ENCODE peak calls at places on chromosomes 1 and 21, in five cellular contexts. M, L, A, D and R are unnamed samples.

GRCh38 chr21:26849428-26850115 is 4.4 kb upstream of the ADAMTS1 start:
- DNase-seq in L (peak; percentile 21), A (no peak), M (no peak), D (no peak), R (no peak)

GRCh38 chr1:223195281-223195680 is 52.2 kb upstream of the TLR5 start:
- DNase-seq in M (no peak), L (no peak), A (no peak), D (no peak), R (no peak)

GRCh38 chr1:17340358-17340757 is 31.6 kb upstream of the PADI6 start:
- DNase-seq in M (no peak), A (no peak), L (no peak), D (no peak), R (no peak)

GRCh38 chr1:233229291-233229690 is 66.2 kb downstream of the PCNX2 start:
- DNase-seq in A (no peak), M (no peak), L (no peak), D (no peak), R (no peak)

GRCh38 chr1:212667223-212668139 is 32.2 kb downstream of the BATF3 start:
- DNase-seq in D (no peak), M (no peak), A (peak; percentile 55), L (peak; percentile 44), R (peak; percentile 73)

GRCh38 chr21:24941316-24942185 is 665.7 kb downstream of the MRPL39 start:
- DNase-seq in D (no peak), M (no peak), A (no peak), L (no peak), R (peak; percentile 23)

GRCh38 chr1:11615109-11615508 is 39.1 kb downstream of the FBXO2 start:
- DNase-seq in L (no peak), M (no peak), D (no peak), A (no peak), R (no peak)

GRCh38 chr1:117271959-117272358 is 61.2 kb upstream of the VTCN1 start:
- DNase-seq in L (no peak), D (no peak), A (no peak), M (no peak), R (no peak)

GRCh38 chr1:56380556-56380955 is 198.8 kb downstream of the PLPP3 start:
- DNase-seq in M (no peak), D (no peak), A (peak; percentile 83), L (no peak), R (no peak)

GRCh38 chr1:234243872-234244271 is 129.4 kb upstream of the COA6 start:
- DNase-seq in L (no peak), A (no peak), D (no peak), M (no peak), R (no peak)

GRCh38 chr1:97451422-97451821 is 469.4 kb downstream of the DPYD start:
- DNase-seq in L (no peak), D (no peak), A (no peak), M (no peak), R (no peak)

GRCh38 chr1:220528679-220529529 is 968 bp downstream of the MARK1 start:
- DNase-seq in D (no peak), A (peak; percentile 17), M (peak; percentile 46), L (peak; percentile 6), R (peak; percentile 17)

GRCh38 chr1:44035726-44036408 is 4.6 kb upstream of the SLC6A9 start:
- DNase-seq in M (peak; percentile 38), L (no peak), A (peak; percentile 43), D (no peak), R (no peak)

GRCh38 chr1:216047821-216048220 is 375.4 kb downstream of the USH2A start:
- DNase-seq in M (no peak), L (no peak), D (no peak), A (no peak), R (no peak)

GRCh38 chr1:156693858-156694562 is 11.4 kb downstream of the CRABP2 start:
- DNase-seq in L (peak; percentile 69), D (no peak), M (no peak), A (no peak), R (no peak)

GRCh38 chr1:101915597-101915996 is 81.1 kb downstream of the OLFM3 start:
- DNase-seq in L (no peak), M (no peak), A (no peak), D (no peak), R (no peak)

GRCh38 chr1:15807121-15807520 is 328 bp downstream of the UQCRHL start:
- DNase-seq in L (no peak), A (no peak), D (no peak), M (no peak), R (no peak)

GRCh38 chr1:202268817-202269216 is 72.9 kb downstream of the UBE2T start:
- DNase-seq in A (no peak), M (no peak), L (no peak), D (peak; percentile 6), R (peak; percentile 68)

GRCh38 chr1:185850366-185850765 is 116.2 kb downstream of the HMCN1 start:
- DNase-seq in L (no peak), A (no peak), M (no peak), D (no peak), R (no peak)

GRCh38 chr1:10599194-10599861 is 124.6 kb downstream of the PEX14 start:
- DNase-seq in M (no peak), D (no peak), L (peak; percentile 28), A (no peak), R (no peak)

GRCh38 chr1:36989260-36989659 is 45.1 kb downstream of the GRIK3 start:
- DNase-seq in M (peak; percentile 24), L (no peak), A (no peak), D (no peak), R (no peak)

GRCh38 chr1:246516126-246516525 is 9.0 kb upstream of the SMYD3 start:
- DNase-seq in L (no peak), M (no peak), D (no peak), A (no peak), R (no peak)

GRCh38 chr21:21052672-21053071 is 54.5 kb downstream of the NCAM2 start:
- DNase-seq in M (no peak), D (no peak), L (no peak), A (no peak), R (no peak)

GRCh38 chr1:155002479-155003226 is at the start of gene ZBTB7B:
- DNase-seq in A (no peak), M (peak; percentile 55), D (no peak), L (peak; percentile 66), R (peak; percentile 92)

DNA sequence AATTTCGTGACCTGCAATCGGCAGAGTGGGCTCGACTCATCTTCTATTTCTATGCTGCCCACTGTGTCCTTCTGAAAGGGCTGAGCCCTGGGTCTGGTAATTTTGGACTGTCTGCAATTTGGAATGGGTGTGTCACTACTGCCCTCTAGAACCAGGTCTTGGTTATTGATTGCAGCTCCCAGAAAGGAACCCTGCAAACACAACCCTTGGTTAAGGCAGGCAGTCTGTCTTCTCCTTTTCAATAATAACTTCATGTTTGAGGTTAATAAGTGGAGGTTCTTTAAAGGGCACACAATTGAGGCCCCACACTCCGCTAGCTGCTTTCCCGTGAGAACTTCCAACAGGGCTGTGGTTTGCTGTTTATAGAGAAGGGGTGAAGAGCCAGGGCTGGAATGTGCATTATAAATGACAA is 79.9 kb upstream of the LYST start:
- DNase-seq in A (no peak), L (peak; percentile 15), D (no peak), M (no peak), R (no peak)
- TF ChIP-seq CTCF in A (no peak), L (no peak), D (peak; percentile 13), M (peak; percentile 44), R (no peak)

GRCh38 chr1:29454616-29455380 is 218.5 kb downstream of the PTPRU start:
- DNase-seq in L (no peak), A (no peak), D (no peak), M (no peak), R (no peak)
- TF ChIP-seq CTCF in L (no peak), A (no peak), D (no peak), M (no peak), R (no peak)

DNA sequence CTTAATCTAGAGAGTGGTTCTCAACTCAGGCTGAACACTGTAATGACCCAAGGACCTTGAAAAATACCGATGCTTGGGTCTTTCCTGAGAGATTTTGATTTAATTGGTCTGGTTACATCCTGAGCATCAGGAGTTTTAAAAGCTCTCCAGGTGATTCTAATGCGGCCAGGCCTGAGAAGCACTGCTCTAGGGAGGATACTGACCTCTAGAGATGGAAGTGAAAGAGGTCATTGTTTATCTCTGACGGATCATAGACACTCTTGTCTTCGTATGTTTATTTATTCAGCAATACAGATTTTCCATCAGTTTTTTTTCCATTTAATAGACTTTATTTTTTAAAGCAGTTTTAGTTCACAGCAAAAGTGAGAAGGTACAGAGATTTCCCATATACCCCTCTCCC is 54.5 kb upstream of the IGSF5 start:
- DNase-seq in L (no peak), M (no peak), D (no peak), A (no peak), R (no peak)
- TF ChIP-seq CTCF in L (no peak), M (no peak), D (no peak), A (no peak), R (no peak)

GRCh38 chr1:7224644-7225043 is 439.4 kb downstream of the CAMTA1 start:
- DNase-seq in L (no peak), M (peak; percentile 26), A (no peak), D (no peak), R (peak; percentile 10)
- TF ChIP-seq CTCF in L (no peak), M (peak; percentile 30), A (no peak), D (no peak), R (no peak)

GRCh38 chr1:78426398-78426797 is 64.4 kb upstream of the PTGFR start:
- DNase-seq in A (no peak), M (no peak), L (no peak), D (no peak), R (no peak)
- TF ChIP-seq CTCF in A (no peak), M (no peak), L (no peak), D (no peak), R (no peak)

GRCh38 chr21:41957991-41958766 is 4.4 kb upstream of the C2CD2 start:
- DNase-seq in A (peak; percentile 88), M (peak; percentile 72), D (peak; percentile 53), L (peak; percentile 71), R (peak; percentile 88)
- TF ChIP-seq CTCF in A (peak; percentile 41), M (peak; percentile 42), D (peak; percentile 21), L (peak; percentile 17), R (no peak)

DNA sequence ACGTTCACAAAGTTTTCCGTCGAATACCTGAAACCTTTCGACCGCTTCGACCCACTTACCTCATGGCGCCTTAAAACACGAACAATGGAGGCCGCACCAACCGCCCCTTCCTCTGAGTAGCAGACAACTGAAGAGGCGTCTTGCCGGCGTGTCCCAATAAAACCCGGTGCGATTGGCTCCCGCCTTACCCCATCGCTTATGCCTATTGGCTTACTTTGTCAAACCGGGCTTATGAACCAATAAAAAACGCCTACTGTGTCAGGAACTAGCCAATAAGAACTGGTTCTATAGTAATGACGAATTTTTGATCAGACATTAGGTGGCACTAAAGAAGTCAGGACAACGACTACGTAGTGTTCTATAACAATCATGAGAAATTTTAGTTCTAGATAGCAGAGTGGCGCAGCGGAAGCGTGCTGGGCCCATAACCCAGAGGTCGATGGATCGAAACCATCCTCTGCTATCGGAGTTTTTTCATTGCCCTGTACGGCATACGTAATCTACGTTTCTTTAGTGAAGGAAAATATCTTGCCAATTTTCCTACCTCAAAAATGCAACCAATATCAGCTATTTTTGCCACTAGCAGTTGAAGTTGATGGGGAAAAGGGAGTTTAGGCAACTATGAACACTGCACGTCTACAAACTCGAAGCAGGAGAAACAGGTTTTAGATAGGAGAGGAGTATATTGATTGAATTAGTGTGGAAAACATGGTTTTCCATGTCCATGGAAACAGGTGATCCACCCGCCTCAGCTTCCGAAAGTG is at the start of gene ILF2:
- DNase-seq in A (peak; percentile 98), M (peak; percentile 97), D (peak; percentile 93), L (peak; percentile 98), R (peak; percentile 100)
- TF ChIP-seq CTCF in A (no peak), M (peak; percentile 19), D (no peak), L (peak; percentile 24), R (no peak)